ENCODE peak calls at places on chromosomes 3 and 15, in seven cellular contexts. G is amniotic epithelial cell; H is central memory CD8-positive, alpha-beta T cell; Z is stimulated activated CD4-positive, alpha-beta T cell treated with anti-CD3 and anti-CD28 coated beads, Interleukin-1b, Interleukin-23, amount 100 ng/mL, for 4 hours; Q is activated CD8-positive, alpha-beta memory T cell treated with anti-CD3 and anti-CD28 coated beads, Interleukin-2, amount 10 ng/mL, durations not matched to agents 7 days and 5 days; V is AG09309; U is GDM1. O is an unnamed sample.

GRCh38 chr15:79007066-79007465 is 62.2 kb upstream of the CTSH start:
- DNase-seq in H (no peak), V (no peak), Q (peak), Z (no peak), U (peak), G (peak), O (no peak)

GRCh38 chr3:196969660-196970546 is 1.3 kb upstream of the PIGZ start:
- DNase-seq in H (peak), G (no peak), Q (peak), Z (peak), U (peak), V (no peak), O (no peak)

GRCh38 chr3:122691195-122691594 is 10.6 kb downstream of the PARP14 start:
- DNase-seq in U (no peak), V (peak), Z (no peak), G (peak), H (no peak), Q (no peak), O (no peak)

GRCh38 chr15:63504247-63504978 is at the start of gene USP3:
- DNase-seq in H (peak), U (peak), Q (peak), G (peak), Z (peak), V (peak), O (peak)

GRCh38 chr15:74642724-74643367 is 27.2 kb downstream of the CLK3 start:
- DNase-seq in Z (no peak), G (peak), H (no peak), U (peak), V (no peak), Q (no peak), O (no peak)

GRCh38 chr3:350978-351377 is 154.4 kb downstream of the CHL1 start:
- DNase-seq in H (no peak), V (no peak), Q (no peak), G (no peak), Z (no peak), U (no peak), O (no peak)

GRCh38 chr3:33372218-33373081 is 67.8 kb downstream of the UBP1 start:
- DNase-seq in U (peak), G (peak), Z (peak), V (peak), Q (peak), H (no peak), O (no peak)

GRCh38 chr3:126467611-126467955 is 8.1 kb downstream of the ZXDC start:
- DNase-seq in V (no peak), U (no peak), G (no peak), H (no peak), Z (no peak), Q (no peak), O (no peak)

GRCh38 chr15:81157195-81157938 is 23.3 kb downstream of the CFAP161 start:
- DNase-seq in Q (no peak), U (no peak), Z (no peak), H (no peak), G (peak), V (no peak), O (no peak)

GRCh38 chr15:100525894-100526512 is 2.7 kb downstream of the CERS3 start:
- DNase-seq in H (no peak), U (no peak), V (no peak), Q (no peak), G (no peak), Z (no peak), O (no peak)

GRCh38 chr15:59594493-59594942 is 17.1 kb upstream of the GCNT3 start:
- DNase-seq in Z (no peak), U (no peak), Q (no peak), H (no peak), G (peak), V (peak), O (peak)

GRCh38 chr3:15797600-15798303 is at the start of gene ANKRD28:
- DNase-seq in U (peak), Z (no peak), V (peak), H (no peak), G (peak), Q (peak), O (peak)

GRCh38 chr3:45367451-45367850 is 20.9 kb upstream of the LARS2 start:
- DNase-seq in Q (no peak), V (peak), Z (no peak), H (no peak), U (no peak), G (peak), O (peak)

GRCh38 chr15:75554717-75555116 is 24.4 kb downstream of the PTPN9 start:
- DNase-seq in V (no peak), U (no peak), Z (no peak), Q (no peak), G (peak), H (no peak), O (peak)

GRCh38 chr3:25662921-25663320 is 1.8 kb downstream of the TOP2B start:
- DNase-seq in G (peak), U (no peak), H (no peak), V (no peak), Q (no peak), Z (no peak), O (no peak)

GRCh38 chr3:124797426-124797945 is 67.2 kb downstream of the UMPS start:
- DNase-seq in Q (no peak), H (no peak), G (no peak), Z (no peak), V (no peak), U (no peak), O (no peak)

GRCh38 chr15:47812436-47813109 is 95.3 kb downstream of the SEMA6D start:
- DNase-seq in V (no peak), H (no peak), U (no peak), Q (peak), G (peak), Z (no peak), O (peak)

GRCh38 chr15:90956551-90957104 is 1.9 kb downstream of the RCCD1 start:
- DNase-seq in V (no peak), Z (peak), U (no peak), Q (peak), G (peak), H (no peak), O (no peak)

GRCh38 chr15:56693761-56694160 is 39.5 kb downstream of the ZNF280D start:
- DNase-seq in Q (no peak), U (no peak), V (no peak), H (no peak), G (peak), Z (no peak), O (no peak)

GRCh38 chr3:117610156-117610555 is 900.6 kb downstream of the TUSC7 start:
- DNase-seq in Z (no peak), H (no peak), V (no peak), Q (no peak), G (no peak), U (no peak), O (no peak)

GRCh38 chr15:44489464-44489863 is 47.5 kb upstream of the EIF3J start:
- DNase-seq in Q (no peak), H (no peak), Z (no peak), U (no peak), V (peak), G (peak), O (peak)

GRCh38 chr3:100993309-100993708 is at the start of gene ABI3BP:
- DNase-seq in U (no peak), H (no peak), V (peak), Q (no peak), Z (no peak), G (peak), O (no peak)

GRCh38 chr3:53196575-53197407 is 35.8 kb downstream of the PRKCD start:
- DNase-seq in Z (peak), V (no peak), H (no peak), U (no peak), G (peak), Q (peak), O (no peak)

GRCh38 chr3:197878427-197878826 is 71.6 kb upstream of the RPL35A start:
- DNase-seq in G (no peak), H (no peak), V (peak), Q (peak), U (peak), Z (no peak), O (no peak)

GRCh38 chr3:194250104-194251002 is 100.8 kb downstream of the CPN2 start:
- DNase-seq in H (no peak), V (peak), U (no peak), Z (no peak), Q (no peak), G (no peak), O (no peak)

GRCh38 chr15:51030649-51031316 is 63.9 kb downstream of the TNFAIP8L3 start:
- DNase-seq in U (no peak), Z (no peak), V (peak), H (no peak), G (peak), Q (no peak), O (peak)

O was measured in AG04449.